ENCODE peak calls at places on chromosomes 4 and X, in eight cellular contexts. One of them, this sample, is unnamed.

GRCh38 chr4:139528377-139529005 is 27.5 kb downstream of the SETD7 start:
- DNase-seq in SK-N-SH: no peak
- DNase-seq in neural progenitor cell: no peak
- DNase-seq in hepatocyte: peak
- DNase-seq in HCT116: no peak
- DNase-seq in PC-3: no peak
- DNase-seq in GM23338: no peak
- DNase-seq in MM.1S: no peak
- DNase-seq in this sample: peak

GRCh38 chr4:79678472-79679202 is 270.6 kb upstream of the GK2 start:
- DNase-seq in HCT116: no peak
- DNase-seq in SK-N-SH: no peak
- DNase-seq in hepatocyte: no peak
- DNase-seq in GM23338: no peak
- DNase-seq in PC-3: no peak
- DNase-seq in neural progenitor cell: no peak
- DNase-seq in MM.1S: no peak
- DNase-seq in this sample: no peak

GRCh38 chr4:119080721-119081541 is 54.7 kb upstream of the MYOZ2 start:
- DNase-seq in MM.1S: no peak
- DNase-seq in neural progenitor cell: no peak
- DNase-seq in PC-3: peak
- DNase-seq in SK-N-SH: no peak
- DNase-seq in GM23338: no peak
- DNase-seq in hepatocyte: peak
- DNase-seq in HCT116: no peak
- DNase-seq in this sample: peak

GRCh38 chr4:102477657-102478056 is 23.5 kb upstream of the NFKB1 start:
- DNase-seq in GM23338: no peak
- DNase-seq in MM.1S: no peak
- DNase-seq in hepatocyte: no peak
- DNase-seq in neural progenitor cell: no peak
- DNase-seq in PC-3: peak
- DNase-seq in SK-N-SH: no peak
- DNase-seq in HCT116: no peak
- DNase-seq in this sample: peak

GRCh38 chr4:46123872-46124755 is at the start of gene GABRG1:
- DNase-seq in GM23338: peak
- DNase-seq in SK-N-SH: no peak
- DNase-seq in PC-3: no peak
- DNase-seq in hepatocyte: peak
- DNase-seq in HCT116: no peak
- DNase-seq in MM.1S: no peak
- DNase-seq in neural progenitor cell: peak
- DNase-seq in this sample: no peak

GRCh38 chr4:112277220-112277619 is 8.5 kb downstream of the TIFA start:
- DNase-seq in PC-3: no peak
- DNase-seq in SK-N-SH: no peak
- DNase-seq in HCT116: no peak
- DNase-seq in MM.1S: no peak
- DNase-seq in hepatocyte: no peak
- DNase-seq in GM23338: no peak
- DNase-seq in neural progenitor cell: no peak
- DNase-seq in this sample: no peak

GRCh38 chr4:185693548-185694215 is 118.3 kb downstream of the SORBS2 start:
- DNase-seq in hepatocyte: no peak
- DNase-seq in PC-3: no peak
- DNase-seq in MM.1S: no peak
- DNase-seq in HCT116: no peak
- DNase-seq in SK-N-SH: no peak
- DNase-seq in neural progenitor cell: no peak
- DNase-seq in GM23338: no peak
- DNase-seq in this sample: no peak

GRCh38 chrX:69388526-69388925 is 115.6 kb upstream of the NALF2 start:
- DNase-seq in GM23338: no peak
- DNase-seq in HCT116: no peak
- DNase-seq in PC-3: no peak
- DNase-seq in neural progenitor cell: no peak
- DNase-seq in SK-N-SH: no peak
- DNase-seq in MM.1S: no peak
- DNase-seq in hepatocyte: no peak
- DNase-seq in this sample: no peak

GRCh38 chrX:124796989-124797388 is 450.6 kb downstream of the SH2D1A start:
- DNase-seq in HCT116: no peak
- DNase-seq in PC-3: no peak
- DNase-seq in hepatocyte: no peak
- DNase-seq in MM.1S: no peak
- DNase-seq in neural progenitor cell: no peak
- DNase-seq in GM23338: no peak
- DNase-seq in SK-N-SH: no peak
- DNase-seq in this sample: no peak

GRCh38 chrX:2410279-2411020 is 90.3 kb downstream of the DHRSX start:
- DNase-seq in HCT116: no peak
- DNase-seq in PC-3: no peak
- DNase-seq in SK-N-SH: no peak
- DNase-seq in hepatocyte: peak
- DNase-seq in GM23338: no peak
- DNase-seq in MM.1S: no peak
- DNase-seq in neural progenitor cell: no peak
- DNase-seq in this sample: no peak

GRCh38 chrX:23341452-23341851 is 6.8 kb downstream of the PTCHD1 start:
- DNase-seq in MM.1S: no peak
- DNase-seq in SK-N-SH: no peak
- DNase-seq in PC-3: peak
- DNase-seq in HCT116: no peak
- DNase-seq in GM23338: no peak
- DNase-seq in neural progenitor cell: peak
- DNase-seq in hepatocyte: peak
- DNase-seq in this sample: no peak

GRCh38 chrX:50770702-50771101 is 43.3 kb downstream of the SHROOM4 start:
- DNase-seq in MM.1S: no peak
- DNase-seq in HCT116: no peak
- DNase-seq in neural progenitor cell: no peak
- DNase-seq in hepatocyte: peak
- DNase-seq in GM23338: peak
- DNase-seq in PC-3: no peak
- DNase-seq in SK-N-SH: no peak
- DNase-seq in this sample: no peak

GRCh38 chr4:172173206-172173605 is 360.0 kb downstream of the GALNTL6 start:
- DNase-seq in PC-3: no peak
- DNase-seq in HCT116: no peak
- DNase-seq in SK-N-SH: no peak
- DNase-seq in GM23338: no peak
- DNase-seq in hepatocyte: no peak
- DNase-seq in neural progenitor cell: no peak
- DNase-seq in MM.1S: no peak
- DNase-seq in this sample: peak

GRCh38 chrX:37353646-37354045 is 4.5 kb downstream of the PRRG1 start:
- DNase-seq in HCT116: no peak
- DNase-seq in GM23338: no peak
- DNase-seq in SK-N-SH: no peak
- DNase-seq in PC-3: peak
- DNase-seq in MM.1S: no peak
- DNase-seq in neural progenitor cell: no peak
- DNase-seq in hepatocyte: no peak
- DNase-seq in this sample: no peak

GRCh38 chrX:12228862-12229261 is 90.6 kb downstream of the FRMPD4 start:
- DNase-seq in HCT116: no peak
- DNase-seq in GM23338: no peak
- DNase-seq in SK-N-SH: no peak
- DNase-seq in neural progenitor cell: no peak
- DNase-seq in PC-3: no peak
- DNase-seq in MM.1S: no peak
- DNase-seq in hepatocyte: no peak
- DNase-seq in this sample: no peak

GRCh38 chr4:626201-627091 is 1.1 kb downstream of the PDE6B start:
- DNase-seq in HCT116: no peak
- DNase-seq in GM23338: no peak
- DNase-seq in hepatocyte: no peak
- DNase-seq in PC-3: no peak
- DNase-seq in SK-N-SH: no peak
- DNase-seq in MM.1S: no peak
- DNase-seq in neural progenitor cell: no peak
- DNase-seq in this sample: no peak

GRCh38 chr4:48585401-48585800 is 95.3 kb downstream of the ZAR1 start:
- DNase-seq in neural progenitor cell: no peak
- DNase-seq in hepatocyte: no peak
- DNase-seq in HCT116: no peak
- DNase-seq in MM.1S: no peak
- DNase-seq in GM23338: no peak
- DNase-seq in SK-N-SH: no peak
- DNase-seq in PC-3: no peak
- DNase-seq in this sample: no peak

DNA sequence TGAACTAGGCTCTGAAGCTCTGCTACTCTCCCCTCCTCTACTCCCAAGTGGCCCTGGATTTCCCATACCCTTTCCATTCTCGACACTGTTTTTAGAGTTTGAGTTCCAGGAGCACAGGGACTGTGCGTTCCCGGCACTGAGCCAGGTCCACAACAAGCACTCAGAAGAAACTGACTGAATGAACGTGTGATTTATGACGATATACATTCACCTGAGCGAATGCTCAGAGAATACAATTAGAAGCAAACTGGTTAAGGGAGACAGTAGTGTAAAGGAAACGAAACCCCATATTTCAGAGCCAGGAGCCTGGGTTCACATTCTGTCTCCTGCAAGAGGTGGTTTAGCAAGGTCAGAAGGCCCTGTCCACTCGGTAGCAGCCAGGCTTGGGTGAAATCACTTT is 1.4 kb upstream of the KIAA0232 start:
- DNase-seq in PC-3: no peak
- DNase-seq in MM.1S: no peak
- DNase-seq in hepatocyte: no peak
- DNase-seq in HCT116: no peak
- DNase-seq in neural progenitor cell: no peak
- DNase-seq in SK-N-SH: no peak
- DNase-seq in GM23338: no peak
- DNase-seq in this sample: no peak
- TF ChIP-seq EZH2phosphoT487 in PC-3: no peak
- TF ChIP-seq EZH2phosphoT487 in MM.1S: no peak
- TF ChIP-seq EZH2phosphoT487 in hepatocyte: no peak
- TF ChIP-seq EZH2phosphoT487 in HCT116: no peak
- TF ChIP-seq EZH2phosphoT487 in neural progenitor cell: no peak
- TF ChIP-seq EZH2phosphoT487 in SK-N-SH: no peak
- TF ChIP-seq EZH2phosphoT487 in GM23338: no peak
- TF ChIP-seq EZH2phosphoT487 in this sample: no peak

GRCh38 chr4:20403317-20403716 is 151.6 kb downstream of the SLIT2 start:
- DNase-seq in MM.1S: no peak
- DNase-seq in SK-N-SH: no peak
- DNase-seq in PC-3: no peak
- DNase-seq in hepatocyte: no peak
- DNase-seq in HCT116: no peak
- DNase-seq in neural progenitor cell: no peak
- DNase-seq in GM23338: no peak
- DNase-seq in this sample: no peak

GRCh38 chr4:20403846-20404245 is 152.1 kb downstream of the SLIT2 start:
- DNase-seq in hepatocyte: no peak
- DNase-seq in PC-3: no peak
- DNase-seq in neural progenitor cell: no peak
- DNase-seq in HCT116: no peak
- DNase-seq in MM.1S: no peak
- DNase-seq in GM23338: no peak
- DNase-seq in SK-N-SH: no peak
- DNase-seq in this sample: no peak

GRCh38 chr4:20412072-20412471 is 160.4 kb downstream of the SLIT2 start:
- DNase-seq in hepatocyte: no peak
- DNase-seq in SK-N-SH: no peak
- DNase-seq in HCT116: no peak
- DNase-seq in MM.1S: no peak
- DNase-seq in PC-3: no peak
- DNase-seq in neural progenitor cell: no peak
- DNase-seq in GM23338: no peak
- DNase-seq in this sample: no peak

DNA sequence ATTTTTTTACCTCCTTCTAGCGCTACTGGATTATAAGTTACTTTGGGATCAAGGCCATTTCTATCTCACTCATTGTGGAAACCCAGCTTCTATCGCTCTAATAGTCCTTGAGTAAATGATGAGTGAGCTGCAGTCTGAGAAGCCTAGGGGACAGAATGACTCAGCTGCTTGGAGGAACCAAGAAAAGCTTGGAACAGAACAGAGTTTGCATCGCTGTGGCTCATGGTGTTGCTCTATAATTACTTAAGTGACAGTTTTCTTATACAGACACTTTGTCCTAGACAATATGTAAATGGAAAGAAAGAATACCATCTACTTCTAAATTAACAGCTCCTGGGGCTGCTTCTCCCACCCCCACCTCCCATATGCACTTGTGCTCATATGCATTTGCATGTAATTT is 156.9 kb downstream of the SLIT2 start:
- DNase-seq in HCT116: no peak
- DNase-seq in SK-N-SH: no peak
- DNase-seq in PC-3: no peak
- DNase-seq in GM23338: no peak
- DNase-seq in neural progenitor cell: no peak
- DNase-seq in MM.1S: no peak
- DNase-seq in hepatocyte: no peak
- DNase-seq in this sample: peak
- TF ChIP-seq EZH2phosphoT487 in HCT116: no peak
- TF ChIP-seq EZH2phosphoT487 in SK-N-SH: no peak
- TF ChIP-seq EZH2phosphoT487 in PC-3: no peak
- TF ChIP-seq EZH2phosphoT487 in GM23338: no peak
- TF ChIP-seq EZH2phosphoT487 in neural progenitor cell: no peak
- TF ChIP-seq EZH2phosphoT487 in MM.1S: no peak
- TF ChIP-seq EZH2phosphoT487 in hepatocyte: no peak
- TF ChIP-seq EZH2phosphoT487 in this sample: no peak

GRCh38 chrX:96373047-96373355 is 311.6 kb upstream of the DIAPH2 start:
- DNase-seq in neural progenitor cell: no peak
- DNase-seq in GM23338: no peak
- DNase-seq in hepatocyte: no peak
- DNase-seq in SK-N-SH: no peak
- DNase-seq in HCT116: no peak
- DNase-seq in PC-3: no peak
- DNase-seq in MM.1S: no peak
- DNase-seq in this sample: no peak

GRCh38 chrX:96372313-96373046 is 312.2 kb upstream of the DIAPH2 start:
- DNase-seq in hepatocyte: peak
- DNase-seq in MM.1S: peak
- DNase-seq in neural progenitor cell: peak
- DNase-seq in PC-3: peak
- DNase-seq in HCT116: peak
- DNase-seq in SK-N-SH: peak
- DNase-seq in GM23338: peak
- DNase-seq in this sample: peak
- TF ChIP-seq EZH2phosphoT487 in hepatocyte: no peak
- TF ChIP-seq EZH2phosphoT487 in MM.1S: no peak
- TF ChIP-seq EZH2phosphoT487 in neural progenitor cell: no peak
- TF ChIP-seq EZH2phosphoT487 in PC-3: no peak
- TF ChIP-seq EZH2phosphoT487 in HCT116: no peak
- TF ChIP-seq EZH2phosphoT487 in SK-N-SH: no peak
- TF ChIP-seq EZH2phosphoT487 in GM23338: no peak
- TF ChIP-seq EZH2phosphoT487 in this sample: no peak

DNA sequence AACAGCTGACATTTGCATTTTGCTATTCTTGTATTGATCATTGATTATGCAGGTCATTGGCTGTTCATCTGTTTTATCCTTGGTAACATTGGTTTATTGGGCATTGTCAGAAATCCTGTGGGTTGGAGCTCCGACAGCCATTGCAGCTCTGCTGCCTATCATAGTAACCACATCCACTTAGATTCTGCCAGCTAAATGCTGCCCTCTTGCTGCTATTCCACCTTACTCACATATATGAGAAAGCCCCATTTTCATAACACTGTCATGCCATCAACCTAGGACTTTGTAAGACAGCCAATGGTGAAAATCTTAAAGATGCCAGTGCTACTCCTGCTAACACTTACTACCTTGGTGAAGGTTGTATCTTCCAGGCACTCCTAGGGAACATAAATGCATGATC is 187.3 kb upstream of the CXCL13 start:
- DNase-seq in SK-N-SH: peak
- DNase-seq in PC-3: peak
- DNase-seq in MM.1S: no peak
- DNase-seq in GM23338: peak
- DNase-seq in neural progenitor cell: no peak
- DNase-seq in HCT116: peak
- DNase-seq in hepatocyte: peak
- DNase-seq in this sample: peak
- TF ChIP-seq EZH2phosphoT487 in SK-N-SH: no peak
- TF ChIP-seq EZH2phosphoT487 in PC-3: no peak
- TF ChIP-seq EZH2phosphoT487 in MM.1S: no peak
- TF ChIP-seq EZH2phosphoT487 in GM23338: no peak
- TF ChIP-seq EZH2phosphoT487 in neural progenitor cell: no peak
- TF ChIP-seq EZH2phosphoT487 in HCT116: no peak
- TF ChIP-seq EZH2phosphoT487 in hepatocyte: no peak
- TF ChIP-seq EZH2phosphoT487 in this sample: no peak